ENCODE peak calls at places on chromosome 11, in six cellular contexts. O is neural progenitor cell, M is GM23248, V is HCT116, U is MM.1S, S is SK-N-SH. R is an unnamed sample.

GRCh38 chr11:36702330-36703054 is 104.5 kb upstream of the RAG2 start:
- DNase-seq in O (peak), M (peak), V (peak), U (peak), S (peak), R (peak)

GRCh38 chr11:57425565-57426438 is 1.1 kb downstream of the SLC43A3 start:
- DNase-seq in O (no peak), M (peak), V (no peak), U (no peak), S (no peak), R (no peak)

GRCh38 chr11:41286751-41287150 is 172.7 kb downstream of the LRRC4C start:
- DNase-seq in O (no peak), M (no peak), V (no peak), U (no peak), S (no peak), R (no peak)

GRCh38 chr11:117686711-117687110 is 110.3 kb downstream of the DSCAML1 start:
- DNase-seq in O (no peak), M (peak), V (no peak), U (no peak), S (no peak), R (peak)

GRCh38 chr11:128593281-128593680 is 5.9 kb upstream of the ETS1 start:
- DNase-seq in O (peak), M (peak), V (no peak), U (no peak), S (no peak), R (no peak)

GRCh38 chr11:44427432-44427831 is 117.5 kb upstream of the ALX4 start:
- DNase-seq in O (peak), M (no peak), V (no peak), U (no peak), S (no peak), R (peak)

GRCh38 chr11:2574553-2575535 is 125.0 kb downstream of the KCNQ1OT1 start:
- DNase-seq in O (no peak), M (no peak), V (no peak), U (no peak), S (no peak), R (no peak)

GRCh38 chr11:83724704-83725114 is 438.5 kb upstream of the CCDC90B start:
- DNase-seq in O (peak), M (peak), V (no peak), U (no peak), S (peak), R (peak)

GRCh38 chr11:68275721-68276488 is 4.1 kb upstream of the C11orf24 start:
- DNase-seq in O (no peak), M (no peak), V (peak), U (no peak), S (no peak), R (no peak)

GRCh38 chr11:103532133-103532788 is 423.0 kb downstream of the DYNC2H1 start:
- DNase-seq in O (no peak), M (peak), V (no peak), U (no peak), S (no peak), R (peak)

GRCh38 chr11:13126430-13126829 is 117.3 kb downstream of the RASSF10 start:
- DNase-seq in O (no peak), M (no peak), V (no peak), U (no peak), S (no peak), R (peak)

GRCh38 chr11:115201121-115201792 is 303.0 kb downstream of the CADM1 start:
- DNase-seq in O (no peak), M (peak), V (no peak), U (no peak), S (peak), R (no peak)

GRCh38 chr11:70851907-70852306 is 400.5 kb downstream of the SHANK2 start:
- DNase-seq in O (no peak), M (no peak), V (no peak), U (no peak), S (no peak), R (no peak)

GRCh38 chr11:61675826-61676225 is 4.4 kb upstream of the DAGLA start:
- DNase-seq in O (no peak), M (peak), V (no peak), U (no peak), S (no peak), R (no peak)

GRCh38 chr11:110092577-110093406 is at the start of gene ZC3H12C:
- DNase-seq in O (peak), M (peak), V (peak), U (peak), S (peak), R (peak)

GRCh38 chr11:63672934-63673539 is 1.9 kb upstream of the ATL3 start:
- DNase-seq in O (no peak), M (peak), V (no peak), U (no peak), S (no peak), R (peak)

GRCh38 chr11:63670738-63671321 is 346 bp downstream of the ATL3 start:
- DNase-seq in O (peak), M (peak), V (no peak), U (peak), S (peak), R (peak)

GRCh38 chr11:63673579-63673978 is 2.4 kb upstream of the ATL3 start:
- DNase-seq in O (no peak), M (peak), V (no peak), U (no peak), S (no peak), R (peak)

GRCh38 chr11:63671322-63672155 is at the start of gene ATL3:
- DNase-seq in O (peak), M (peak), V (peak), U (peak), S (peak), R (peak)

GRCh38 chr11:63672156-63672463 is 934 bp upstream of the ATL3 start:
- DNase-seq in O (no peak), M (no peak), V (no peak), U (no peak), S (no peak), R (no peak)
- H3K9ac ChIP-seq in O (no peak), M (peak), V (no peak), U (no peak), S (no peak), R (no peak)

GRCh38 chr11:35531246-35531645 is 5.8 kb upstream of the PAMR1 start:
- DNase-seq in O (no peak), M (peak), V (no peak), U (no peak), S (no peak), R (no peak)
- TF ChIP-seq EZH2phosphoT487 in O (no peak), M (no peak), V (no peak), U (no peak), S (no peak), R (no peak)

DNA sequence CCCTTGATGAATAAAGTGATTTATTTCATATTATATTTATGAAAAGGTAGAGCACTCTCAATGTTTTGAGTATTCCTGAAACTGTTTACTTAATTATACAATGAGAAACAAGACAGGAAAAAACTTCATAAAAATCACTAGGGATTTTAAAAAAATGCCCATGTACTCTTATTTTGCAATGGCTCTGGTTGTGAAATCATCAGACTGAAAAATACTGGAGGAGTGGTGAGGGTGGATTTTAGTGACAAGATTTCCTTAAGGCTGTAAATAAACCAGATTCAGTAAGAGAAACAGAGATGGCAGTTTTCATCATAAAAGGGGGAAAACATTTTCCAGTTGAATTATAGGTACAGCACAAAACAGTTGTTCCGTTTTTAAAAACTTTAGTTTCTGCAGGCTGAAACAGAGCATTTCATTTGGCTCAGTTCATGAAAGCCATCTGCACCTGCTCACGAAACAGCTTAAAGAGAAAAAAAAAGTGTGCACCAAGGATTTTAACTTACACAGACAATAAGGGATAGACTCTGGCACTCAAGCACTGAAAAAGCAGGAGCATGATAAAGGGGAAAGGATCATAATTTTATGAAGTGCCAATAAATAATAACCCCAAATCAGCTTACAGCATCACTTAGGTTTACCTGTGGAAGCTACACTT is 100.7 kb downstream of the MAML2 start:
- DNase-seq in O (peak), M (peak), V (no peak), U (no peak), S (no peak), R (no peak)
- H3K9ac ChIP-seq in O (no peak), M (peak), V (peak), U (no peak), S (peak), R (peak)

GRCh38 chr11:10350341-10350740 is 45.5 kb downstream of the ADM start:
- DNase-seq in O (no peak), M (peak), V (peak), U (no peak), S (no peak), R (peak)
- TF ChIP-seq EZH2phosphoT487 in O (no peak), M (no peak), V (no peak), U (no peak), S (no peak), R (no peak)